ENCODE peak calls at places on chromosome 20, in ten cellular contexts. H is activated CD4-positive, alpha-beta T cell treated with anti-CD3 and anti-CD28 coated beads for 24 hours; G is hippocampal formation; X is M059J; M is neural crest cell; D is NCI-H1105; K is Calu3; L is hepatocyte; B is SJCRH30; U is effector CD8-positive, alpha-beta T cell. R is an unnamed sample.

GRCh38 chr20:17616480-17617211 is 46.8 kb downstream of the DSTN start:
- DNase-seq in H (no peak), G (no peak), X (no peak), M (no peak), D (no peak), K (no peak), L (no peak), B (no peak), U (no peak), R (no peak)

GRCh38 chr20:61251529-61252393 is at the start of gene CDH4:
- DNase-seq in H (no peak), G (no peak), X (peak), M (peak), D (peak), K (no peak), L (peak), B (no peak), U (no peak), R (no peak)

GRCh38 chr20:50292324-50293243 is 102.0 kb downstream of the CEBPB start:
- DNase-seq in H (peak), G (peak), X (peak), M (no peak), D (no peak), K (peak), L (peak), B (peak), U (no peak), R (peak)

GRCh38 chr20:53652090-53652858 is 58.6 kb upstream of the ZNF217 start:
- DNase-seq in H (no peak), G (no peak), X (peak), M (no peak), D (no peak), K (no peak), L (peak), B (peak), U (no peak), R (no peak)

GRCh38 chr20:58251979-58252591 is 23.6 kb upstream of the ANKRD60 start:
- DNase-seq in H (no peak), G (no peak), X (peak), M (no peak), D (no peak), K (peak), L (peak), B (no peak), U (no peak), R (peak)

GRCh38 chr20:4929686-4930397 is 71.5 kb downstream of the SLC23A2 start:
- DNase-seq in H (no peak), G (no peak), X (no peak), M (no peak), D (no peak), K (no peak), L (no peak), B (no peak), U (no peak), R (peak)

GRCh38 chr20:53102361-53102760 is 130.2 kb downstream of the TSHZ2 start:
- DNase-seq in H (no peak), G (no peak), X (no peak), M (no peak), D (no peak), K (no peak), L (no peak), B (no peak), U (no peak), R (no peak)

GRCh38 chr20:1722513-1723050 is 65.0 kb upstream of the SIRPG start:
- DNase-seq in H (no peak), G (no peak), X (peak), M (no peak), D (no peak), K (no peak), L (no peak), B (no peak), U (no peak), R (no peak)

GRCh38 chr20:19688031-19688806 is 69.8 kb upstream of the RIN2 start:
- DNase-seq in H (no peak), G (peak), X (peak), M (peak), D (no peak), K (peak), L (peak), B (peak), U (no peak), R (peak)

GRCh38 chr20:20765696-20766095 is 53.3 kb upstream of the RALGAPA2 start:
- DNase-seq in H (no peak), G (no peak), X (no peak), M (no peak), D (no peak), K (no peak), L (no peak), B (no peak), U (no peak), R (no peak)

R was measured in HT1080.